ENCODE peak calls at places on chromosome 22, in nine cellular contexts. One of them, this sample, is unnamed.

GRCh38 chr22:29157759-29158535 is 47.7 kb upstream of the EMID1 start:
- DNase-seq in A549: peak
- DNase-seq in NB4: no peak
- DNase-seq in Peyer's patch: peak
- DNase-seq in fibroblast of mammary gland: no peak
- DNase-seq in SK-N-SH: no peak
- DNase-seq in kidney epithelial cell: no peak
- DNase-seq in AG09319: no peak
- DNase-seq in mesothelial cell of epicardium: no peak
- DNase-seq in this sample: no peak

GRCh38 chr22:23203452-23204124 is 23.3 kb downstream of the BCR start:
- DNase-seq in A549: no peak
- DNase-seq in NB4: no peak
- DNase-seq in Peyer's patch: no peak
- DNase-seq in fibroblast of mammary gland: no peak
- DNase-seq in SK-N-SH: no peak
- DNase-seq in kidney epithelial cell: no peak
- DNase-seq in AG09319: no peak
- DNase-seq in mesothelial cell of epicardium: no peak
- DNase-seq in this sample: no peak

GRCh38 chr22:47392729-47393128 is 630.3 kb downstream of the TBC1D22A start:
- DNase-seq in A549: no peak
- DNase-seq in NB4: no peak
- DNase-seq in Peyer's patch: no peak
- DNase-seq in fibroblast of mammary gland: no peak
- DNase-seq in SK-N-SH: no peak
- DNase-seq in kidney epithelial cell: no peak
- DNase-seq in AG09319: no peak
- DNase-seq in mesothelial cell of epicardium: no peak
- DNase-seq in this sample: no peak

GRCh38 chr22:33018232-33018864 is 39.8 kb downstream of the SYN3 start:
- DNase-seq in A549: peak
- DNase-seq in NB4: peak
- DNase-seq in Peyer's patch: peak
- DNase-seq in fibroblast of mammary gland: peak
- DNase-seq in SK-N-SH: peak
- DNase-seq in kidney epithelial cell: no peak
- DNase-seq in AG09319: peak
- DNase-seq in mesothelial cell of epicardium: no peak
- DNase-seq in this sample: no peak

GRCh38 chr22:33126881-33127280 is 68.7 kb upstream of the SYN3 start:
- DNase-seq in A549: peak
- DNase-seq in NB4: no peak
- DNase-seq in Peyer's patch: no peak
- DNase-seq in fibroblast of mammary gland: peak
- DNase-seq in SK-N-SH: peak
- DNase-seq in kidney epithelial cell: no peak
- DNase-seq in AG09319: no peak
- DNase-seq in mesothelial cell of epicardium: no peak
- DNase-seq in this sample: no peak

GRCh38 chr22:24420072-24420976 is 7.1 kb upstream of the ADORA2A start:
- DNase-seq in A549: no peak
- DNase-seq in NB4: no peak
- DNase-seq in Peyer's patch: no peak
- DNase-seq in fibroblast of mammary gland: no peak
- DNase-seq in SK-N-SH: peak
- DNase-seq in kidney epithelial cell: no peak
- DNase-seq in AG09319: no peak
- DNase-seq in mesothelial cell of epicardium: no peak
- DNase-seq in this sample: no peak

GRCh38 chr22:33210129-33210784 is 152.1 kb upstream of the SYN3 start:
- DNase-seq in A549: peak
- DNase-seq in NB4: peak
- DNase-seq in Peyer's patch: peak
- DNase-seq in fibroblast of mammary gland: peak
- DNase-seq in SK-N-SH: peak
- DNase-seq in kidney epithelial cell: no peak
- DNase-seq in AG09319: no peak
- DNase-seq in mesothelial cell of epicardium: no peak
- DNase-seq in this sample: no peak

GRCh38 chr22:24824250-24824649 is 18.2 kb downstream of the SGSM1 start:
- DNase-seq in A549: no peak
- DNase-seq in NB4: no peak
- DNase-seq in Peyer's patch: no peak
- DNase-seq in fibroblast of mammary gland: no peak
- DNase-seq in SK-N-SH: no peak
- DNase-seq in kidney epithelial cell: no peak
- DNase-seq in AG09319: no peak
- DNase-seq in mesothelial cell of epicardium: no peak
- DNase-seq in this sample: no peak

GRCh38 chr22:49815641-49816071 is 12.0 kb downstream of the BRD1 start:
- DNase-seq in A549: no peak
- DNase-seq in NB4: no peak
- DNase-seq in Peyer's patch: no peak
- DNase-seq in fibroblast of mammary gland: no peak
- DNase-seq in SK-N-SH: no peak
- DNase-seq in kidney epithelial cell: no peak
- DNase-seq in AG09319: no peak
- DNase-seq in mesothelial cell of epicardium: no peak
- DNase-seq in this sample: no peak

GRCh38 chr22:49962751-49963646 is 2.4 kb downstream of the PIM3 start:
- DNase-seq in A549: no peak
- DNase-seq in NB4: no peak
- DNase-seq in Peyer's patch: peak
- DNase-seq in fibroblast of mammary gland: no peak
- DNase-seq in SK-N-SH: no peak
- DNase-seq in kidney epithelial cell: no peak
- DNase-seq in AG09319: no peak
- DNase-seq in mesothelial cell of epicardium: no peak
- DNase-seq in this sample: no peak

GRCh38 chr22:46965552-46966494 is 203.4 kb downstream of the TBC1D22A start:
- DNase-seq in A549: no peak
- DNase-seq in NB4: no peak
- DNase-seq in Peyer's patch: no peak
- DNase-seq in fibroblast of mammary gland: peak
- DNase-seq in SK-N-SH: no peak
- DNase-seq in kidney epithelial cell: no peak
- DNase-seq in AG09319: no peak
- DNase-seq in mesothelial cell of epicardium: no peak
- DNase-seq in this sample: no peak

GRCh38 chr22:41952713-41953112 is 763 bp downstream of the SMIM45 start:
- DNase-seq in A549: no peak
- DNase-seq in NB4: no peak
- DNase-seq in Peyer's patch: no peak
- DNase-seq in fibroblast of mammary gland: no peak
- DNase-seq in SK-N-SH: no peak
- DNase-seq in kidney epithelial cell: no peak
- DNase-seq in AG09319: no peak
- DNase-seq in mesothelial cell of epicardium: no peak
- DNase-seq in this sample: no peak

GRCh38 chr22:41963453-41964105 is 5.7 kb upstream of the SEPTIN3 start:
- DNase-seq in A549: no peak
- DNase-seq in NB4: no peak
- DNase-seq in Peyer's patch: no peak
- DNase-seq in fibroblast of mammary gland: peak
- DNase-seq in SK-N-SH: no peak
- DNase-seq in kidney epithelial cell: no peak
- DNase-seq in AG09319: no peak
- DNase-seq in mesothelial cell of epicardium: no peak
- DNase-seq in this sample: no peak

GRCh38 chr22:41957941-41958556 is 6.1 kb downstream of the SMIM45 start:
- DNase-seq in A549: no peak
- DNase-seq in NB4: no peak
- DNase-seq in Peyer's patch: no peak
- DNase-seq in fibroblast of mammary gland: no peak
- DNase-seq in SK-N-SH: no peak
- DNase-seq in kidney epithelial cell: no peak
- DNase-seq in AG09319: no peak
- DNase-seq in mesothelial cell of epicardium: no peak
- DNase-seq in this sample: no peak
- TF ChIP-seq CTCF in A549: no peak
- TF ChIP-seq CTCF in NB4: no peak
- TF ChIP-seq CTCF in Peyer's patch: no peak
- TF ChIP-seq CTCF in fibroblast of mammary gland: no peak
- TF ChIP-seq CTCF in SK-N-SH: no peak
- TF ChIP-seq CTCF in kidney epithelial cell: no peak
- TF ChIP-seq CTCF in AG09319: no peak
- TF ChIP-seq CTCF in mesothelial cell of epicardium: peak
- TF ChIP-seq CTCF in this sample: no peak

GRCh38 chr22:27115410-27115809 is 458.0 kb downstream of the MIAT start:
- DNase-seq in A549: no peak
- DNase-seq in NB4: no peak
- DNase-seq in Peyer's patch: no peak
- DNase-seq in fibroblast of mammary gland: no peak
- DNase-seq in SK-N-SH: no peak
- DNase-seq in kidney epithelial cell: no peak
- DNase-seq in AG09319: no peak
- DNase-seq in mesothelial cell of epicardium: no peak
- DNase-seq in this sample: no peak

GRCh38 chr22:27111796-27112195 is 454.4 kb downstream of the MIAT start:
- DNase-seq in A549: no peak
- DNase-seq in NB4: no peak
- DNase-seq in Peyer's patch: no peak
- DNase-seq in fibroblast of mammary gland: no peak
- DNase-seq in SK-N-SH: no peak
- DNase-seq in kidney epithelial cell: no peak
- DNase-seq in AG09319: no peak
- DNase-seq in mesothelial cell of epicardium: no peak
- DNase-seq in this sample: no peak

GRCh38 chr22:27114186-27114585 is 456.8 kb downstream of the MIAT start:
- DNase-seq in A549: no peak
- DNase-seq in NB4: no peak
- DNase-seq in Peyer's patch: no peak
- DNase-seq in fibroblast of mammary gland: no peak
- DNase-seq in SK-N-SH: no peak
- DNase-seq in kidney epithelial cell: no peak
- DNase-seq in AG09319: no peak
- DNase-seq in mesothelial cell of epicardium: no peak
- DNase-seq in this sample: no peak

GRCh38 chr22:27112273-27112672 is 454.9 kb downstream of the MIAT start:
- DNase-seq in A549: peak
- DNase-seq in NB4: no peak
- DNase-seq in Peyer's patch: no peak
- DNase-seq in fibroblast of mammary gland: no peak
- DNase-seq in SK-N-SH: no peak
- DNase-seq in kidney epithelial cell: no peak
- DNase-seq in AG09319: no peak
- DNase-seq in mesothelial cell of epicardium: no peak
- DNase-seq in this sample: no peak

DNA sequence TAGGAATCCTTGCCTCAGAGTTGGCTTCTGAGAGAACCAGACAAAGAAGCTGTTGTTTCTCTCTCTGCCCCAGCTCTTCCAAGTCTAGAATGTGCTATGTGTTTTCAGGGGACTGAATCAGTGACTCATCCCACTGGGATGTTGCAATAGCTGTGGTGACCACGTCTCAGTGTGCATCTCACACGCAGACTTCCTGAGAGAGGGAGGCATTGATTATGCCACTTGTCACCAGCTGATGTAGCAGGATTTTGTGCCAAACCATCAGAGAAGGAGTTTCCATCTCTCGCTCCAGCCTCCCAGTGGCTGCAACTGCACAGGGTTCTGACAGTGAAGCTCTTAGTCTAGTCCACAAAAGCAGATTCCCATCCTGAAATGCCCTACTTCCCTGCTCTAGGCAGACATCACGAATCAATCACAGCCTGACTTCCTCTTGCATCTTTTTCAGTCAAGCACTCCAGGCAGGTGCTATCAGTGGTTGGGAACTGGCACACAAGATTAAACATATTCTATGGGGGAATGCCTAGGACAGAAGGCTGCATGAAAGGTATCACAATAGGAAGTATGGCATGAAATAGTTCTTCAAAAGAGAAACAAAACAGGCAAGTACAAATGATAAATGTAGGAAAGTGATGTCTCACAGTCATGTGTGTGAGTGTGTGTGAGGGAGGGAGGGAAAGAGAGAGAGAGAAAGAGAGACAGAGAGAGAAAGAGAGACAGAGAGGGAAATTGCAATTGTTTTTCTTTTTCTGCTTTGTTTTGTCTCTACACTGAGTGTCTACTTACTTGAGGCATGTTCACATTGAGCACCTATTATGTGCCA is 456.0 kb downstream of the MIAT start:
- DNase-seq in A549: peak
- DNase-seq in NB4: peak
- DNase-seq in Peyer's patch: peak
- DNase-seq in fibroblast of mammary gland: peak
- DNase-seq in SK-N-SH: no peak
- DNase-seq in kidney epithelial cell: peak
- DNase-seq in AG09319: peak
- DNase-seq in mesothelial cell of epicardium: no peak
- DNase-seq in this sample: no peak
- TF ChIP-seq CTCF in A549: no peak
- TF ChIP-seq CTCF in NB4: no peak
- TF ChIP-seq CTCF in Peyer's patch: no peak
- TF ChIP-seq CTCF in fibroblast of mammary gland: no peak
- TF ChIP-seq CTCF in SK-N-SH: peak
- TF ChIP-seq CTCF in kidney epithelial cell: no peak
- TF ChIP-seq CTCF in AG09319: peak
- TF ChIP-seq CTCF in mesothelial cell of epicardium: no peak
- TF ChIP-seq CTCF in this sample: no peak

GRCh38 chr22:30474121-30474520 is 2.3 kb upstream of the SEC14L3 start:
- DNase-seq in A549: no peak
- DNase-seq in NB4: no peak
- DNase-seq in Peyer's patch: no peak
- DNase-seq in fibroblast of mammary gland: no peak
- DNase-seq in SK-N-SH: no peak
- DNase-seq in kidney epithelial cell: no peak
- DNase-seq in AG09319: no peak
- DNase-seq in mesothelial cell of epicardium: no peak
- DNase-seq in this sample: no peak
- TF ChIP-seq CTCF in A549: no peak
- TF ChIP-seq CTCF in NB4: no peak
- TF ChIP-seq CTCF in Peyer's patch: no peak
- TF ChIP-seq CTCF in fibroblast of mammary gland: no peak
- TF ChIP-seq CTCF in SK-N-SH: no peak
- TF ChIP-seq CTCF in kidney epithelial cell: no peak
- TF ChIP-seq CTCF in AG09319: no peak
- TF ChIP-seq CTCF in mesothelial cell of epicardium: no peak
- TF ChIP-seq CTCF in this sample: no peak

DNA sequence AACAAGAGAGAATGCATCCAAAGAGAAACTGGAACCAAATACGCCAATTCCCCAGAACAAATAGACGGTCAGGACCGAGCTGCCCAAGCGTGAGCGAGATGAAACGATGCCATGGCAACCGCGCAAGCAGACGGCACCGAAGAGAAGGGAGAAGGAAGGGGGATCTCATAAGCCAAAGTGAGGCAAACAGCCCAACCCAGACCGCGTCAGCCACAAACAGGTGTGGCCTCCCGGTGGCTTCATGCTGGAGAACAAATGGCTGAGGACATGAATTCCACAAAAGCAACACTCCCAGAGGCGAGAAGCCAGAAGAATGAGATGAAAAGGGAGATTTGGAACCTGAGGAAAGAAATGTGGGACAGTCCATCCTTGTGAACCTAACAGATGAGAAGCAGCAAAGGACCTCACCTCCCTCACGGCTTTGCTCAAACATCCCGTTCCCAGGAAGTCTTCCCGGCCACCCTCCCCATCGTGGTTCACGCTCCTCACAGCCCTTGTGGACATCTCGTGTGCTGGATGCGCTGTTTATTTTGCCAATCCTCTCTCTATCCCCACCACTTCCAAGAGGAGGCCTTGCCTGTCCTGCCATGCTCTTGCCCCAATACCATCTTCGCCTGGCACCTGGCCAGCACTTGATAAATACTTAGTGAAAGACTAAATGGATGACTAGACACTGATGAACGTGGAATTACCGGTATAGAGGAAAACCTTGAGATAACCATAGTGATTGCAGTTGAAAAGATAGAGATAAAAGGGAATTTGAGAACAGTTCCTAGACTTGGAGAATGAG is 89.2 kb upstream of the RTL6 start:
- DNase-seq in A549: peak
- DNase-seq in NB4: no peak
- DNase-seq in Peyer's patch: no peak
- DNase-seq in fibroblast of mammary gland: no peak
- DNase-seq in SK-N-SH: no peak
- DNase-seq in kidney epithelial cell: peak
- DNase-seq in AG09319: no peak
- DNase-seq in mesothelial cell of epicardium: peak
- DNase-seq in this sample: no peak
- TF ChIP-seq CTCF in A549: no peak
- TF ChIP-seq CTCF in NB4: no peak
- TF ChIP-seq CTCF in Peyer's patch: no peak
- TF ChIP-seq CTCF in fibroblast of mammary gland: no peak
- TF ChIP-seq CTCF in SK-N-SH: no peak
- TF ChIP-seq CTCF in kidney epithelial cell: no peak
- TF ChIP-seq CTCF in AG09319: no peak
- TF ChIP-seq CTCF in mesothelial cell of epicardium: no peak
- TF ChIP-seq CTCF in this sample: no peak